ENCODE peak calls at places on chromosome 21, in nine cellular contexts. One of them, this sample, is unnamed. For H3K27me3, the result is how much of the 10 kb centered on the place peaks cover.

GRCh38 chr21:36757246-36757645 is 58.3 kb downstream of the SIM2 start:
- DNase-seq in heart left ventricle: no peak
- DNase-seq in NT2/D1: no peak
- DNase-seq in heart right ventricle: no peak
- DNase-seq in brain microvascular endothelial cell: no peak
- DNase-seq in tibial artery: no peak
- DNase-seq in PC-9: no peak
- DNase-seq in lower lobe of right lung: no peak
- DNase-seq in BJ: no peak
- DNase-seq in this sample: no peak

GRCh38 chr21:25568230-25568629 is 39.1 kb downstream of the MRPL39 start:
- DNase-seq in BJ: no peak
- DNase-seq in heart right ventricle: peak
- DNase-seq in NT2/D1: no peak
- DNase-seq in heart left ventricle: peak
- DNase-seq in lower lobe of right lung: peak
- DNase-seq in PC-9: no peak
- DNase-seq in brain microvascular endothelial cell: peak
- DNase-seq in tibial artery: peak
- DNase-seq in this sample: peak

GRCh38 chr21:31665397-31665796 is 5.9 kb downstream of the SOD1 start:
- DNase-seq in heart left ventricle: no peak
- DNase-seq in brain microvascular endothelial cell: peak
- DNase-seq in NT2/D1: no peak
- DNase-seq in lower lobe of right lung: no peak
- DNase-seq in tibial artery: no peak
- DNase-seq in heart right ventricle: no peak
- DNase-seq in PC-9: no peak
- DNase-seq in BJ: no peak
- DNase-seq in this sample: no peak

GRCh38 chr21:28794341-28794970 is 198.2 kb downstream of the LTN1 start:
- DNase-seq in heart right ventricle: no peak
- DNase-seq in BJ: no peak
- DNase-seq in tibial artery: no peak
- DNase-seq in PC-9: no peak
- DNase-seq in NT2/D1: no peak
- DNase-seq in heart left ventricle: no peak
- DNase-seq in brain microvascular endothelial cell: no peak
- DNase-seq in lower lobe of right lung: no peak
- DNase-seq in this sample: no peak

GRCh38 chr21:14361958-14362357 is 21.0 kb downstream of the HSPA13 start:
- DNase-seq in NT2/D1: no peak
- DNase-seq in heart left ventricle: no peak
- DNase-seq in lower lobe of right lung: no peak
- DNase-seq in heart right ventricle: no peak
- DNase-seq in PC-9: no peak
- DNase-seq in BJ: no peak
- DNase-seq in brain microvascular endothelial cell: peak
- DNase-seq in tibial artery: no peak
- DNase-seq in this sample: no peak

GRCh38 chr21:40146201-40146890 is 279.1 kb downstream of the PCP4 start:
- DNase-seq in heart left ventricle: no peak
- DNase-seq in lower lobe of right lung: no peak
- DNase-seq in PC-9: no peak
- DNase-seq in BJ: no peak
- DNase-seq in tibial artery: no peak
- DNase-seq in heart right ventricle: no peak
- DNase-seq in brain microvascular endothelial cell: no peak
- DNase-seq in NT2/D1: no peak
- DNase-seq in this sample: no peak

GRCh38 chr21:29164330-29164942 is 34.0 kb downstream of the MAP3K7CL start:
- DNase-seq in heart left ventricle: no peak
- DNase-seq in lower lobe of right lung: no peak
- DNase-seq in heart right ventricle: no peak
- DNase-seq in NT2/D1: peak
- DNase-seq in tibial artery: no peak
- DNase-seq in brain microvascular endothelial cell: peak
- DNase-seq in PC-9: no peak
- DNase-seq in BJ: no peak
- DNase-seq in this sample: no peak

GRCh38 chr21:35035116-35035515 is 14.0 kb downstream of the RUNX1 start:
- DNase-seq in heart left ventricle: no peak
- DNase-seq in heart right ventricle: no peak
- DNase-seq in tibial artery: no peak
- DNase-seq in PC-9: no peak
- DNase-seq in BJ: no peak
- DNase-seq in NT2/D1: no peak
- DNase-seq in brain microvascular endothelial cell: no peak
- DNase-seq in lower lobe of right lung: no peak
- DNase-seq in this sample: no peak

GRCh38 chr21:41141031-41141457 is 26.9 kb upstream of the BACE2 start:
- DNase-seq in tibial artery: no peak
- DNase-seq in heart left ventricle: no peak
- DNase-seq in heart right ventricle: no peak
- DNase-seq in BJ: peak
- DNase-seq in brain microvascular endothelial cell: peak
- DNase-seq in lower lobe of right lung: no peak
- DNase-seq in NT2/D1: no peak
- DNase-seq in PC-9: peak
- DNase-seq in this sample: no peak

GRCh38 chr21:43345746-43346409 is 81.1 kb downstream of the SIK1 start:
- DNase-seq in heart right ventricle: no peak
- DNase-seq in brain microvascular endothelial cell: peak
- DNase-seq in PC-9: peak
- DNase-seq in tibial artery: no peak
- DNase-seq in lower lobe of right lung: no peak
- DNase-seq in heart left ventricle: no peak
- DNase-seq in BJ: no peak
- DNase-seq in NT2/D1: no peak
- DNase-seq in this sample: no peak

GRCh38 chr21:25036775-25037174 is 570.5 kb downstream of the MRPL39 start:
- DNase-seq in heart right ventricle: no peak
- DNase-seq in PC-9: no peak
- DNase-seq in brain microvascular endothelial cell: no peak
- DNase-seq in lower lobe of right lung: no peak
- DNase-seq in tibial artery: no peak
- DNase-seq in BJ: no peak
- DNase-seq in NT2/D1: no peak
- DNase-seq in heart left ventricle: no peak
- DNase-seq in this sample: no peak

GRCh38 chr21:39445339-39446269 is at the start of gene LCA5L:
- DNase-seq in BJ: peak
- DNase-seq in brain microvascular endothelial cell: peak
- DNase-seq in lower lobe of right lung: peak
- DNase-seq in tibial artery: peak
- DNase-seq in NT2/D1: peak
- DNase-seq in heart right ventricle: peak
- DNase-seq in PC-9: peak
- DNase-seq in heart left ventricle: peak
- DNase-seq in this sample: peak

GRCh38 chr21:14382486-14382834 is 486 bp downstream of the HSPA13 start:
- DNase-seq in NT2/D1: peak
- DNase-seq in brain microvascular endothelial cell: peak
- DNase-seq in lower lobe of right lung: no peak
- DNase-seq in heart right ventricle: no peak
- DNase-seq in tibial artery: no peak
- DNase-seq in BJ: no peak
- DNase-seq in PC-9: no peak
- DNase-seq in heart left ventricle: peak
- DNase-seq in this sample: no peak

GRCh38 chr21:30186242-30186641 is 19.6 kb upstream of the CLDN17 start:
- DNase-seq in BJ: no peak
- DNase-seq in lower lobe of right lung: no peak
- DNase-seq in tibial artery: no peak
- DNase-seq in brain microvascular endothelial cell: no peak
- DNase-seq in NT2/D1: no peak
- DNase-seq in PC-9: no peak
- DNase-seq in heart left ventricle: no peak
- DNase-seq in heart right ventricle: no peak
- DNase-seq in this sample: no peak

GRCh38 chr21:25732091-25732760 is 2.5 kb downstream of the ATP5PF start:
- DNase-seq in BJ: no peak
- DNase-seq in heart right ventricle: no peak
- DNase-seq in brain microvascular endothelial cell: no peak
- DNase-seq in PC-9: no peak
- DNase-seq in heart left ventricle: no peak
- DNase-seq in NT2/D1: no peak
- DNase-seq in lower lobe of right lung: no peak
- DNase-seq in tibial artery: no peak
- DNase-seq in this sample: no peak

GRCh38 chr21:25556087-25556486 is 51.2 kb downstream of the MRPL39 start:
- DNase-seq in PC-9: no peak
- DNase-seq in NT2/D1: no peak
- DNase-seq in tibial artery: no peak
- DNase-seq in lower lobe of right lung: no peak
- DNase-seq in heart left ventricle: no peak
- DNase-seq in brain microvascular endothelial cell: no peak
- DNase-seq in BJ: no peak
- DNase-seq in heart right ventricle: no peak
- DNase-seq in this sample: no peak

GRCh38 chr21:36044056-36044455 is 16.3 kb downstream of the SETD4 start:
- DNase-seq in BJ: peak
- DNase-seq in lower lobe of right lung: no peak
- DNase-seq in tibial artery: no peak
- DNase-seq in heart right ventricle: no peak
- DNase-seq in PC-9: no peak
- DNase-seq in brain microvascular endothelial cell: no peak
- DNase-seq in heart left ventricle: no peak
- DNase-seq in NT2/D1: no peak
- DNase-seq in this sample: no peak

GRCh38 chr21:21165063-21165645 is 166.9 kb downstream of the NCAM2 start:
- DNase-seq in BJ: peak
- DNase-seq in NT2/D1: no peak
- DNase-seq in brain microvascular endothelial cell: peak
- DNase-seq in tibial artery: no peak
- DNase-seq in PC-9: no peak
- DNase-seq in heart left ventricle: peak
- DNase-seq in heart right ventricle: no peak
- DNase-seq in lower lobe of right lung: no peak
- DNase-seq in this sample: no peak

GRCh38 chr21:31473685-31474345 is 129.8 kb upstream of the TIAM1 start:
- DNase-seq in tibial artery: no peak
- DNase-seq in BJ: no peak
- DNase-seq in heart left ventricle: no peak
- DNase-seq in NT2/D1: no peak
- DNase-seq in PC-9: no peak
- DNase-seq in brain microvascular endothelial cell: no peak
- DNase-seq in heart right ventricle: no peak
- DNase-seq in lower lobe of right lung: no peak
- DNase-seq in this sample: no peak

GRCh38 chr21:16420086-16420724 is 690.4 kb downstream of the USP25 start:
- DNase-seq in tibial artery: peak
- DNase-seq in heart left ventricle: peak
- DNase-seq in NT2/D1: no peak
- DNase-seq in BJ: no peak
- DNase-seq in brain microvascular endothelial cell: peak
- DNase-seq in heart right ventricle: no peak
- DNase-seq in lower lobe of right lung: no peak
- DNase-seq in PC-9: peak
- DNase-seq in this sample: no peak

DNA sequence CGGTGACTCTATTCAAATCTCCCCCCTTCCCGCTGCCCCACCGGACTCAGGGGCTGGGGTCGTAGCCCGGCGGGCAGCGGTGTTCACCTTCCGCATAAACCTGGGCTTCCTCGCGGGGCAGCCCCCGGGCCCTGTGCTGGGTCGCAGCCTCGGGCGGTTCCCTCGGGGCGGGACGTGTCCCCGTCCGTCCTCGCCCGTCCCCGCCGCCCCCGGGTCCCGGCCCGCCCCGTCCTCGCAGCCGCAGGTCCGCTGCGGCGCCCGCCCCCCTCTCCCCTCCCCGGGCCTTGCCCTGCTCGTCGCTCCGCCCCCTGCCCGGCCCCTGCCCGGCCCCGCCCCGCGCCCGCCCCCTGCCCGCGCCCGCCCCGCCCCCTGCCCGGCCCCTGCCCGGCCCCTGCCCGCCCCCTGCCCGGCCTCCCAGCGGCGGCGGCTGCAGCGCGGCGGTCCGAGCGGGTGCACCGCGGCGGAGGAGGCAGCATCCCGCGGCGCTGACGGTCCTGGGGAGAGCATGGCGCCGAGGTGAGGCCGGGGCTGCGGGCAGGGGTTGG is at the start of gene COL18A1:
- DNase-seq in heart right ventricle: peak
- DNase-seq in PC-9: peak
- DNase-seq in heart left ventricle: peak
- DNase-seq in BJ: no peak
- DNase-seq in lower lobe of right lung: peak
- DNase-seq in brain microvascular endothelial cell: no peak
- DNase-seq in NT2/D1: no peak
- DNase-seq in tibial artery: no peak
- DNase-seq in this sample: peak
- H3K27me3 ChIP-seq in heart right ventricle: under half
- H3K27me3 ChIP-seq in PC-9: under half
- H3K27me3 ChIP-seq in heart left ventricle: under half
- H3K27me3 ChIP-seq in BJ: under half
- H3K27me3 ChIP-seq in lower lobe of right lung: under half
- H3K27me3 ChIP-seq in brain microvascular endothelial cell: under half
- H3K27me3 ChIP-seq in NT2/D1: under half
- H3K27me3 ChIP-seq in tibial artery: under half
- H3K27me3 ChIP-seq in this sample: under half

GRCh38 chr21:42234464-42235241 is 15.7 kb downstream of the ABCG1 start:
- DNase-seq in heart right ventricle: peak
- DNase-seq in tibial artery: peak
- DNase-seq in lower lobe of right lung: peak
- DNase-seq in BJ: no peak
- DNase-seq in heart left ventricle: peak
- DNase-seq in PC-9: peak
- DNase-seq in brain microvascular endothelial cell: peak
- DNase-seq in NT2/D1: peak
- DNase-seq in this sample: peak
- H3K27me3 ChIP-seq in heart right ventricle: under half
- H3K27me3 ChIP-seq in tibial artery: under half
- H3K27me3 ChIP-seq in lower lobe of right lung: under half
- H3K27me3 ChIP-seq in BJ: under half
- H3K27me3 ChIP-seq in heart left ventricle: under half
- H3K27me3 ChIP-seq in PC-9: under half
- H3K27me3 ChIP-seq in brain microvascular endothelial cell: under half
- H3K27me3 ChIP-seq in NT2/D1: half or more
- H3K27me3 ChIP-seq in this sample: under half

GRCh38 chr21:27250386-27250785 is 283.5 kb upstream of the ADAMTS5 start:
- DNase-seq in BJ: no peak
- DNase-seq in heart right ventricle: no peak
- DNase-seq in brain microvascular endothelial cell: no peak
- DNase-seq in PC-9: no peak
- DNase-seq in lower lobe of right lung: no peak
- DNase-seq in heart left ventricle: no peak
- DNase-seq in tibial artery: no peak
- DNase-seq in NT2/D1: no peak
- DNase-seq in this sample: no peak
- H3K27me3 ChIP-seq in BJ: under half
- H3K27me3 ChIP-seq in heart right ventricle: under half
- H3K27me3 ChIP-seq in brain microvascular endothelial cell: under half
- H3K27me3 ChIP-seq in PC-9: under half
- H3K27me3 ChIP-seq in lower lobe of right lung: under half
- H3K27me3 ChIP-seq in heart left ventricle: under half
- H3K27me3 ChIP-seq in tibial artery: under half
- H3K27me3 ChIP-seq in NT2/D1: under half
- H3K27me3 ChIP-seq in this sample: under half

DNA sequence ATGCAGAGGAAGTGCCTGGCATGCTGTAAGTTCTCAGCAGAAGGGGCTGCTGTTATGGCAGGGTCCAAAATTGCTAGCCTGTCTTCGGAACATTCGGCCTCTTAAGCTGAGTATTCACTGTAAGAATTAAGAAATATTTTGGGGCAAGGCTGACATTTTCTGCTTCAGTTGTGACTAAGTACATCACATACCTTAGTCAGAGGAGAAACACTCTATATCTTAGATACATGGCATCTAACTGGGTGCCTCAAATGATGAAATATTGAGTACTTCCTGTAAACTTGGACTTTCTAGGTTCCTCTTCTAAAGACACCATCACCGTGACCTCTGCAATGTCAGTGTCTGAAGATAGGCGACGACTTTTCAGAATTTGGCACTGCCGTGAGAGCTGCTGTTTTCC is 65.6 kb downstream of the PCBP3 start:
- DNase-seq in BJ: no peak
- DNase-seq in tibial artery: no peak
- DNase-seq in PC-9: no peak
- DNase-seq in NT2/D1: no peak
- DNase-seq in brain microvascular endothelial cell: no peak
- DNase-seq in heart left ventricle: no peak
- DNase-seq in lower lobe of right lung: no peak
- DNase-seq in heart right ventricle: no peak
- DNase-seq in this sample: no peak
- H3K27me3 ChIP-seq in BJ: under half
- H3K27me3 ChIP-seq in tibial artery: under half
- H3K27me3 ChIP-seq in PC-9: half or more
- H3K27me3 ChIP-seq in NT2/D1: under half
- H3K27me3 ChIP-seq in brain microvascular endothelial cell: under half
- H3K27me3 ChIP-seq in heart left ventricle: under half
- H3K27me3 ChIP-seq in lower lobe of right lung: under half
- H3K27me3 ChIP-seq in heart right ventricle: under half
- H3K27me3 ChIP-seq in this sample: under half

This sample was measured in endodermal cell.